ENCODE peak calls at places on chromosome 9, in eight cellular contexts. V is K562, G is transverse colon, H is esophagus muscularis mucosa, Q is GM12878, Z is GM12891, U is SK-N-SH, P is breast epithelium. Y is an unnamed sample.

GRCh38 chr9:120366646-120367019 is 213.3 kb downstream of the CDK5RAP2 start:
- DNase-seq in V (no peak), G (no peak), H (no peak), Q (no peak), Z (no peak), U (no peak), P (no peak), Y (no peak)

GRCh38 chr9:135105211-135105745 is 17.8 kb downstream of the OLFM1 start:
- DNase-seq in V (no peak), G (no peak), H (no peak), Q (no peak), Z (no peak), U (no peak), P (no peak), Y (no peak)

GRCh38 chr9:75455444-75455921 is 367.2 kb downstream of the OSTF1 start:
- DNase-seq in V (no peak), G (no peak), H (no peak), Q (peak; percentile 26), Z (no peak), U (no peak), P (no peak), Y (no peak)

GRCh38 chr9:128554155-128554862 is 1.9 kb downstream of the SPTAN1 start:
- DNase-seq in V (peak; percentile 69), G (peak; percentile 49), H (no peak), Q (peak; percentile 27), Z (no peak), U (peak; percentile 37), P (peak; percentile 36), Y (no peak)

GRCh38 chr9:7347556-7347955 is 452.0 kb downstream of the DMAC1 start:
- DNase-seq in V (no peak), G (no peak), H (no peak), Q (no peak), Z (no peak), U (no peak), P (no peak), Y (no peak)

GRCh38 chr9:113963017-113963620 is 87.0 kb downstream of the ZNF618 start:
- DNase-seq in V (peak; percentile 71), G (peak; percentile 63), H (no peak), Q (no peak), Z (peak; percentile 49), U (peak; percentile 48), P (no peak), Y (no peak)

GRCh38 chr9:70901741-70902140 is 219.7 kb downstream of the TRPM3 start:
- DNase-seq in V (no peak), G (no peak), H (no peak), Q (no peak), Z (no peak), U (no peak), P (no peak), Y (no peak)

GRCh38 chr9:117268847-117269452 is 145.9 kb downstream of the ASTN2 start:
- DNase-seq in V (no peak), G (no peak), H (no peak), Q (no peak), Z (no peak), U (no peak), P (no peak), Y (no peak)

GRCh38 chr9:133122605-133122934 is 1.5 kb upstream of the RALGDS start:
- DNase-seq in V (no peak), G (no peak), H (no peak), Q (no peak), Z (no peak), U (no peak), P (no peak), Y (no peak)
- TF ChIP-seq POLR2AphosphoS5 in V (no peak), G (no peak), H (no peak), Q (no peak), Z (no peak), U (no peak), P (no peak), Y (no peak)

GRCh38 chr9:35490910-35491465 is 1.1 kb downstream of the RUSC2 start:
- DNase-seq in V (peak; percentile 22), G (no peak), H (no peak), Q (no peak), Z (no peak), U (no peak), P (no peak), Y (no peak)

GRCh38 chr9:35488566-35489312 is 1.2 kb upstream of the RUSC2 start:
- DNase-seq in V (no peak), G (no peak), H (peak; percentile 60), Q (no peak), Z (no peak), U (no peak), P (no peak), Y (no peak)

GRCh38 chr9:35489313-35490154 is at the start of gene RUSC2:
- DNase-seq in V (peak; percentile 92), G (peak; percentile 76), H (peak; percentile 94), Q (no peak), Z (peak; percentile 26), U (peak; percentile 88), P (peak; percentile 63), Y (peak; percentile 67)

GRCh38 chr9:35488019-35488418 is 1.9 kb upstream of the RUSC2 start:
- DNase-seq in V (no peak), G (no peak), H (peak; percentile 72), Q (no peak), Z (no peak), U (no peak), P (no peak), Y (no peak)

DNA sequence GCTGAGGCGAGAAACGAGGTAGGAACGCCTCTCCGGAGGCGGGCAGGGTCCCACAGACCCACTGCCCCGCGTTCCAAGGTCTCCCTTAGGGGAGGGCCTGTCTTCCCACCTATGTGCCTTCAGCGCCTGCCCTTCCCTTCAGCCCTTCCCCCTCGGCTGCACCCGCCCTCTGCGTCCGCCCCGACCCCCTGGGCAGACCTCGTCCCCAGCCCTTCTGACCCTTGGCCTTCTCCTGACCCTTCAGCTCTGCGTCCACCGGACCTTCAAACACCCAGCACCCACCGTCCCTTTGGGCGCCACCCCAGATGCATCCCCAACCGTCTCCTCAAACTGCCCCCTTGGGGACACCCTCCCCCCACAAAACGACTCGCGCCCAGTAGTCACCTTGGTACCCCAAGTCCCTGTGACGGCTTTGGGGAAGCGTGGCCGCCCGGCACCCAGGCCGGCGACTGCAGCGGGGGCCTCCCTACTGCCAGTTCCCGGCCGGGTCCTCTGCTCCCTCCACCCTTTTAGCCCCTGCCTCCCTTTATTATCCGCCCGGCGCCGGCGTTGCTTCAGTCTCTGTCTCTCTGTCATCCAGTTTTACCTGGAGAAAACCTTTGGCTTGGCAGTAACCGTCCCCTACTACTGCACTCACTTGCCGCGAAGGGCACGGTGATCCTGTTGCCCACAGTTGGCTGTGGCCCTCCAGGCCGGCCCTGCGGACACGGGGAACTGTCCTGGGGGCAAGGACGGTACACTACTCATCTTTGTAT is 421 bp downstream of the RUSC2 start:
- DNase-seq in V (peak; percentile 23), G (peak; percentile 8), H (peak; percentile 92), Q (no peak), Z (no peak), U (peak; percentile 52), P (no peak), Y (no peak)
- TF ChIP-seq POLR2AphosphoS5 in V (no peak), G (no peak), H (no peak), Q (no peak), Z (no peak), U (no peak), P (no peak), Y (peak; percentile 19)

GRCh38 chr9:125966456-125966855 is 219.3 kb downstream of the PBX3 start:
- DNase-seq in V (no peak), G (no peak), H (peak; percentile 62), Q (no peak), Z (no peak), U (peak; percentile 69), P (no peak), Y (no peak)

GRCh38 chr9:125969462-125969861 is 222.3 kb downstream of the PBX3 start:
- DNase-seq in V (no peak), G (no peak), H (peak; percentile 57), Q (no peak), Z (no peak), U (no peak), P (no peak), Y (no peak)

GRCh38 chr9:125968975-125969374 is 221.8 kb downstream of the PBX3 start:
- DNase-seq in V (no peak), G (no peak), H (no peak), Q (no peak), Z (no peak), U (no peak), P (no peak), Y (no peak)

GRCh38 chr9:125965421-125965820 is 218.2 kb downstream of the PBX3 start:
- DNase-seq in V (no peak), G (no peak), H (peak; percentile 74), Q (no peak), Z (no peak), U (no peak), P (no peak), Y (no peak)

DNA sequence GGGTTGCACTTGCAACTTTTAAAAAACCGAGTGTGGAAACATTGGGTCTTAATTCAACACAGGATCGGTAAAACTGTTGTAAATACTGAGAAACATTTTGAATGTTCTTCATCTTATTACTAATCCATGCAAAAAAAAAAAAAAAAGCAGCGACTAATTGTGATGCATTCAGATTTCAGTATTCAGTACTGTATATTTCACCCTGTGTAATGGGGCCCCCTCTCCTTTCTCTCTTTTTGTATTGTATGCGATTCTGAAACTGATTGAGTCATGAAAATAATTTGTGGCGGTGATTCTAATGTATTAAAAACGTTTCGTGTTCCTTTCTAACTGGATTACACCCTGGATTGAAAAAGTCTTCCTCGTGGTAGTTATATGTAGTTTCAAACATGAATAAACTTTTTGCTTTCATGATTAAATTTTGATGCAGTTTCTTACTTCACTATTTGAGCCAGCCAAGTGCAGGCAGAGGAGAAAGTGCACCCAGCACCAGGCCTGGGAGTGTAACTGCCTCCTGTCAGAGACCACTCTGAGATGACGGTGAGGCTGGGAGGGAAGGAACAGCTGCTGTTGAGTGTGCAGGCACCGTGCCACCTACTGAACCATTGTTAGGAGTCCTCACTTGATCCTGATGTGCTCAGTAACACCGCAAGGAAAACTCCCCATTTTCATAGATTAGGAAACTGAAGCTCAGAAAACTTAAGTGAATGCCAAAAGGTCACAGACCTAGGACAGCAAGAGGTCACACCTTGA is 220.0 kb downstream of the PBX3 start:
- DNase-seq in V (no peak), G (no peak), H (peak; percentile 75), Q (no peak), Z (no peak), U (no peak), P (no peak), Y (no peak)
- TF ChIP-seq POLR2AphosphoS5 in V (no peak), G (no peak), H (no peak), Q (no peak), Z (no peak), U (no peak), P (no peak), Y (no peak)

GRCh38 chr9:91899611-91900010 is 50.4 kb downstream of the ROR2 start:
- DNase-seq in V (no peak), G (no peak), H (no peak), Q (no peak), Z (no peak), U (no peak), P (no peak), Y (no peak)

GRCh38 chr9:91900057-91900816 is 49.8 kb downstream of the ROR2 start:
- DNase-seq in V (peak; percentile 92), G (no peak), H (peak; percentile 91), Q (no peak), Z (no peak), U (peak; percentile 86), P (no peak), Y (no peak)

GRCh38 chr9:91897201-91897600 is 52.8 kb downstream of the ROR2 start:
- DNase-seq in V (no peak), G (no peak), H (no peak), Q (no peak), Z (no peak), U (no peak), P (no peak), Y (no peak)

GRCh38 chr9:91896513-91897121 is 53.4 kb downstream of the ROR2 start:
- DNase-seq in V (peak; percentile 77), G (peak; percentile 40), H (no peak), Q (no peak), Z (no peak), U (peak; percentile 84), P (no peak), Y (no peak)

DNA sequence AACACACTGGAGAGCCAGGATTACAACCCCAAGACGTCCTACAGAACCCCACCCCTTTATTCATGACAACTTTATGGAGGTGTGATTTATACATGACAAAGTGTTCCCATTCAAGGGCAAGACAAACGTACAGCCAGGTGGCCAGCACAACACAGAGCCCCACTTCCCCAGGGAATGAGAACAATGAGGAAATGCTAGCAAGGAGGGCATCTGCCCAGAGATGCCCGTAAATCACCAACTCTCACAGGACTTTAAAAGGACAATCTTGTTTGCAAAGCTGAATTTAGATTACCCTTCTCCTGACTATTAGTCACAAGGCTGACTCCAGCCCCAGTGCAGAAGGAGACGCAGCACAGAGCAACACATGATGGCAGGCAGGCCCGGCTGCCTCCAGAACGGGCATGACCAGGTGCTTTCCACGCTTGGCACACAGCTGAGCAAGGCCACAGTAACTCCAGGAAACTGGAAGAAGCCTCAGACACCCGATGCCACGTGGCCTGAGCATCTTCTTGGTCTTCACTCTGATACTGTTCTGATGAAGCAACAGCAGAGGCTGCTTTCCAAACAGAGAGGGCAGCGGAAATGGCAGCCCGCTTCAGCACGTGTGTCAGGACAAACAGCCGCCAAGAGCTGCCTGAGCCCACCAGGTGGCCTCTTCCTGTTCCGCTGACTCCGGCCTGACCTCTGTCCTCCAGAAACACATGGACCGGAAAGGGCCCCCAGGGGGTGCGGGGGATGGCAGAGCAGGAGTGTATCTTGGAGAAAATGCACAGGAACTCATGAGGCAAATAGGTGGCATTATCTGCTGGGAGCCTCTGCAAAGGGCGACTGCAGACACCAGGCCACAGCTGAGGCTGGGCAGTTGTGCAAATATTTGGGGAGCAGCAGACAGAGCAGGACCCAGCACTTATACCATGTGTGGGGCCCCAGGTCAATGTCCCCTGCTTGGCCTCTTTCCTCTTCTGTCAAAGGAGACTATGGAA is 51.3 kb downstream of the ROR2 start:
- DNase-seq in V (peak; percentile 91), G (peak; percentile 37), H (no peak), Q (no peak), Z (no peak), U (peak; percentile 68), P (peak; percentile 44), Y (no peak)
- TF ChIP-seq POLR2AphosphoS5 in V (no peak), G (peak; percentile 72), H (peak; percentile 75), Q (no peak), Z (no peak), U (no peak), P (peak; percentile 13), Y (no peak)